ENCODE peak calls at places on chromosome 11, in five cellular contexts. One of them, this sample, is unnamed. For H3K4me1, the result is how much of the 10 kb centered on the place peaks cover.

GRCh38 chr11:124762077-124762623 is at the start of gene ESAM:
- DNase-seq in psoas muscle: no peak
- DNase-seq in A549: peak
- DNase-seq in mesenchymal stem cell: no peak
- DNase-seq in Karpas-422: peak
- DNase-seq in this sample: peak

GRCh38 chr11:43504316-43504950 is 145.7 kb downstream of the TTC17 start:
- DNase-seq in psoas muscle: no peak
- DNase-seq in mesenchymal stem cell: no peak
- DNase-seq in A549: peak
- DNase-seq in Karpas-422: peak
- DNase-seq in this sample: no peak

GRCh38 chr11:73194593-73194992 is 23.5 kb upstream of the P2RY2 start:
- DNase-seq in A549: no peak
- DNase-seq in mesenchymal stem cell: no peak
- DNase-seq in Karpas-422: no peak
- DNase-seq in psoas muscle: peak
- DNase-seq in this sample: no peak

GRCh38 chr11:70367071-70367470 is 31.3 kb upstream of the CTTN start:
- DNase-seq in psoas muscle: no peak
- DNase-seq in Karpas-422: no peak
- DNase-seq in A549: no peak
- DNase-seq in mesenchymal stem cell: peak
- DNase-seq in this sample: no peak

GRCh38 chr11:35873721-35874120 is 70.1 kb upstream of the LDLRAD3 start:
- DNase-seq in Karpas-422: no peak
- DNase-seq in psoas muscle: no peak
- DNase-seq in A549: no peak
- DNase-seq in mesenchymal stem cell: no peak
- DNase-seq in this sample: no peak

GRCh38 chr11:35045219-35045819 is 93.7 kb upstream of the CD44 start:
- DNase-seq in psoas muscle: no peak
- DNase-seq in mesenchymal stem cell: peak
- DNase-seq in Karpas-422: no peak
- DNase-seq in A549: no peak
- DNase-seq in this sample: peak

GRCh38 chr11:44066732-44067131 is 662 bp downstream of the ACCS start:
- DNase-seq in Karpas-422: peak
- DNase-seq in psoas muscle: no peak
- DNase-seq in A549: no peak
- DNase-seq in mesenchymal stem cell: peak
- DNase-seq in this sample: no peak

GRCh38 chr11:121534131-121535093 is 81.6 kb upstream of the SORL1-AS1 start:
- DNase-seq in psoas muscle: no peak
- DNase-seq in A549: no peak
- DNase-seq in mesenchymal stem cell: no peak
- DNase-seq in Karpas-422: peak
- DNase-seq in this sample: no peak

GRCh38 chr11:23789938-23790371 is 706.9 kb upstream of the LUZP2 start:
- DNase-seq in A549: no peak
- DNase-seq in psoas muscle: no peak
- DNase-seq in mesenchymal stem cell: peak
- DNase-seq in Karpas-422: no peak
- DNase-seq in this sample: no peak

GRCh38 chr11:46733234-46733633 is 14.2 kb downstream of the F2 start:
- DNase-seq in mesenchymal stem cell: no peak
- DNase-seq in psoas muscle: no peak
- DNase-seq in Karpas-422: no peak
- DNase-seq in A549: no peak
- DNase-seq in this sample: no peak

GRCh38 chr11:45379162-45379863 is 93.2 kb upstream of the SYT13 start:
- DNase-seq in Karpas-422: no peak
- DNase-seq in mesenchymal stem cell: no peak
- DNase-seq in A549: no peak
- DNase-seq in psoas muscle: no peak
- DNase-seq in this sample: no peak

GRCh38 chr11:64571410-64572091 is 19.5 kb upstream of the SLC22A12 start:
- DNase-seq in A549: no peak
- DNase-seq in psoas muscle: no peak
- DNase-seq in mesenchymal stem cell: no peak
- DNase-seq in Karpas-422: no peak
- DNase-seq in this sample: no peak

GRCh38 chr11:60762851-60763691 is 6.4 kb downstream of the MS4A15 start:
- DNase-seq in psoas muscle: no peak
- DNase-seq in Karpas-422: peak
- DNase-seq in A549: no peak
- DNase-seq in mesenchymal stem cell: no peak
- DNase-seq in this sample: no peak

GRCh38 chr11:129373489-129373953 is 2.1 kb upstream of the BARX2 start:
- DNase-seq in Karpas-422: no peak
- DNase-seq in A549: no peak
- DNase-seq in psoas muscle: no peak
- DNase-seq in mesenchymal stem cell: peak
- DNase-seq in this sample: no peak

GRCh38 chr11:12981879-12982531 is 27.1 kb upstream of the RASSF10 start:
- DNase-seq in A549: no peak
- DNase-seq in mesenchymal stem cell: no peak
- DNase-seq in Karpas-422: no peak
- DNase-seq in psoas muscle: no peak
- DNase-seq in this sample: no peak

GRCh38 chr11:72191961-72192381 is at the start of gene FOLR1:
- DNase-seq in Karpas-422: no peak
- DNase-seq in A549: no peak
- DNase-seq in mesenchymal stem cell: peak
- DNase-seq in psoas muscle: no peak
- DNase-seq in this sample: no peak

GRCh38 chr11:60924110-60924905 is at the start of gene TMEM132A:
- DNase-seq in Karpas-422: no peak
- DNase-seq in A549: peak
- DNase-seq in psoas muscle: peak
- DNase-seq in mesenchymal stem cell: peak
- DNase-seq in this sample: no peak

GRCh38 chr11:62542111-62542745 is 4.4 kb downstream of the AHNAK start:
- DNase-seq in Karpas-422: no peak
- DNase-seq in mesenchymal stem cell: no peak
- DNase-seq in psoas muscle: no peak
- DNase-seq in A549: no peak
- DNase-seq in this sample: no peak

GRCh38 chr11:65849771-65850216 is 8.2 kb downstream of the CFL1 start:
- DNase-seq in Karpas-422: peak
- DNase-seq in mesenchymal stem cell: no peak
- DNase-seq in A549: no peak
- DNase-seq in psoas muscle: no peak
- DNase-seq in this sample: no peak

GRCh38 chr11:66080055-66080817 is 10.2 kb downstream of the PACS1 start:
- DNase-seq in Karpas-422: peak
- DNase-seq in psoas muscle: no peak
- DNase-seq in mesenchymal stem cell: peak
- DNase-seq in A549: peak
- DNase-seq in this sample: peak

GRCh38 chr11:2435288-2436012 is 8.9 kb downstream of the TRPM5 start:
- DNase-seq in mesenchymal stem cell: no peak
- DNase-seq in psoas muscle: peak
- DNase-seq in Karpas-422: no peak
- DNase-seq in A549: no peak
- DNase-seq in this sample: no peak

GRCh38 chr11:70490208-70490607 is 91.9 kb downstream of the CTTN start:
- DNase-seq in psoas muscle: peak
- DNase-seq in Karpas-422: no peak
- DNase-seq in mesenchymal stem cell: no peak
- DNase-seq in A549: no peak
- DNase-seq in this sample: no peak

GRCh38 chr11:114745150-114745671 is 66.9 kb downstream of the NXPE2 start:
- DNase-seq in psoas muscle: no peak
- DNase-seq in mesenchymal stem cell: no peak
- DNase-seq in Karpas-422: no peak
- DNase-seq in A549: no peak
- DNase-seq in this sample: no peak

GRCh38 chr11:75398906-75399305 is 412 bp upstream of the RPS3 start:
- DNase-seq in mesenchymal stem cell: no peak
- DNase-seq in A549: no peak
- DNase-seq in psoas muscle: no peak
- DNase-seq in Karpas-422: no peak
- DNase-seq in this sample: no peak

GRCh38 chr11:73312806-73313403 is 4.8 kb downstream of the ARHGEF17 start:
- DNase-seq in A549: no peak
- DNase-seq in psoas muscle: peak
- DNase-seq in Karpas-422: no peak
- DNase-seq in mesenchymal stem cell: peak
- DNase-seq in this sample: no peak

GRCh38 chr11:18151581-18151980 is 19.2 kb downstream of the MRGPRX3 start:
- DNase-seq in mesenchymal stem cell: no peak
- DNase-seq in A549: no peak
- DNase-seq in Karpas-422: no peak
- DNase-seq in psoas muscle: no peak
- DNase-seq in this sample: no peak

GRCh38 chr11:121236115-121237001 is 56.2 kb upstream of the SC5D start:
- DNase-seq in psoas muscle: no peak
- DNase-seq in A549: no peak
- DNase-seq in mesenchymal stem cell: peak
- DNase-seq in Karpas-422: no peak
- DNase-seq in this sample: no peak

GRCh38 chr11:104098555-104098954 is 62.1 kb downstream of the DDI1 start:
- DNase-seq in A549: no peak
- DNase-seq in psoas muscle: no peak
- DNase-seq in mesenchymal stem cell: no peak
- DNase-seq in Karpas-422: no peak
- DNase-seq in this sample: no peak

GRCh38 chr11:29019960-29020683 is 911.9 kb downstream of the METTL15 start:
- DNase-seq in psoas muscle: no peak
- DNase-seq in mesenchymal stem cell: peak
- DNase-seq in A549: peak
- DNase-seq in Karpas-422: peak
- DNase-seq in this sample: no peak
- H3K27ac ChIP-seq in psoas muscle: no peak
- H3K27ac ChIP-seq in mesenchymal stem cell: peak
- H3K27ac ChIP-seq in A549: peak
- H3K27ac ChIP-seq in Karpas-422: no peak
- H3K27ac ChIP-seq in this sample: no peak

GRCh38 chr11:86181379-86181778 is 63.2 kb upstream of the EED start:
- DNase-seq in A549: no peak
- DNase-seq in Karpas-422: no peak
- DNase-seq in mesenchymal stem cell: no peak
- DNase-seq in psoas muscle: no peak
- DNase-seq in this sample: no peak

GRCh38 chr11:86184728-86185127 is 59.8 kb upstream of the EED start:
- DNase-seq in A549: no peak
- DNase-seq in mesenchymal stem cell: no peak
- DNase-seq in psoas muscle: peak
- DNase-seq in Karpas-422: no peak
- DNase-seq in this sample: no peak

GRCh38 chr11:86180860-86181259 is 63.7 kb upstream of the EED start:
- DNase-seq in mesenchymal stem cell: no peak
- DNase-seq in psoas muscle: no peak
- DNase-seq in Karpas-422: no peak
- DNase-seq in A549: no peak
- DNase-seq in this sample: no peak

GRCh38 chr11:86183694-86184093 is 60.9 kb upstream of the EED start:
- DNase-seq in A549: no peak
- DNase-seq in psoas muscle: no peak
- DNase-seq in mesenchymal stem cell: peak
- DNase-seq in Karpas-422: no peak
- DNase-seq in this sample: no peak

GRCh38 chr11:86182976-86183584 is 61.5 kb upstream of the EED start:
- DNase-seq in A549: no peak
- DNase-seq in Karpas-422: peak
- DNase-seq in mesenchymal stem cell: no peak
- DNase-seq in psoas muscle: no peak
- DNase-seq in this sample: no peak
- H3K4me1 ChIP-seq in A549: under half
- H3K4me1 ChIP-seq in Karpas-422: under half
- H3K4me1 ChIP-seq in mesenchymal stem cell: under half
- H3K4me1 ChIP-seq in psoas muscle: under half
- H3K4me1 ChIP-seq in this sample: under half

DNA sequence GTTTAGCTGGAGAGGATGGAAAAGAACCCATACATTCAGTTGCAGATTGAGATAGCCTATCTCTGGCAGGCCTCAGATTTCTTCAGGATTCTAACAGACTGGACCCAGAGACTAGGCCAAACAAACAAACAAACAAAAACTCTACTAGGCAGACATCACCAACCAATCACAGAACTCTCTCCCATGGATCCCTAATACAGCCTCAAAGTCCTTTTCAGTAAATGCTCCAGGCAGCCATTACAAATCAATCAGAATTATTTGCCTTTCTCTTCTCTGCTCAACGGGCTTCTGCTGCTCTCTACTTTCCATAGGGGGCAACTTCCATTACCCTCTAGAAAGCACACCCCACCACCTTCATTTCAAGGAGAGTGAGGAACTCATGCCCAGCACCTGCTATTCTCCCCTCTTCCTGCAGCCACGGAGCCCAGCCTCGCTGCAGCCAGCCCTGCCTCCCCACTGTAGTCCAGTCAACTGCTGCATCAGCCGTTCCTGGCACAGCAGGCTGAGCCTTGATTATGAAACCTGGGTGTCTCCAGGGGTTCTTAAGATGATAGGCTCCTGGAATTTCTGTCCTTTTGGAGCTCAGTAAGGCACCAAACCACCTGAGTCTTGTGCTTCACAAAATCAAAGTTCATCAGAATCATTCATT is 19.0 kb upstream of the SMIM35 start:
- DNase-seq in A549: no peak
- DNase-seq in Karpas-422: no peak
- DNase-seq in psoas muscle: no peak
- DNase-seq in mesenchymal stem cell: no peak
- DNase-seq in this sample: no peak
- H3K4me3 ChIP-seq in A549: no peak
- H3K4me3 ChIP-seq in Karpas-422: no peak
- H3K4me3 ChIP-seq in psoas muscle: no peak
- H3K4me3 ChIP-seq in mesenchymal stem cell: no peak
- H3K4me3 ChIP-seq in this sample: no peak

GRCh38 chr11:126561327-126561893 is 205.9 kb downstream of the ST3GAL4 start:
- DNase-seq in A549: no peak
- DNase-seq in psoas muscle: no peak
- DNase-seq in mesenchymal stem cell: peak
- DNase-seq in Karpas-422: peak
- DNase-seq in this sample: no peak
- H3K27ac ChIP-seq in A549: no peak
- H3K27ac ChIP-seq in psoas muscle: no peak
- H3K27ac ChIP-seq in mesenchymal stem cell: no peak
- H3K27ac ChIP-seq in Karpas-422: no peak
- H3K27ac ChIP-seq in this sample: no peak

GRCh38 chr11:85798361-85798760 is 12.6 kb downstream of the SYTL2 start:
- DNase-seq in Karpas-422: no peak
- DNase-seq in A549: no peak
- DNase-seq in psoas muscle: no peak
- DNase-seq in mesenchymal stem cell: no peak
- DNase-seq in this sample: no peak
- H3K4me1 ChIP-seq in Karpas-422: under half
- H3K4me1 ChIP-seq in A549: under half
- H3K4me1 ChIP-seq in psoas muscle: under half
- H3K4me1 ChIP-seq in mesenchymal stem cell: under half
- H3K4me1 ChIP-seq in this sample: under half

GRCh38 chr11:10898003-10898762 is 40.3 kb upstream of the ZBED5 start:
- DNase-seq in mesenchymal stem cell: peak
- DNase-seq in Karpas-422: no peak
- DNase-seq in psoas muscle: no peak
- DNase-seq in A549: no peak
- DNase-seq in this sample: no peak
- H3K4me3 ChIP-seq in mesenchymal stem cell: peak
- H3K4me3 ChIP-seq in Karpas-422: no peak
- H3K4me3 ChIP-seq in psoas muscle: peak
- H3K4me3 ChIP-seq in A549: no peak
- H3K4me3 ChIP-seq in this sample: no peak